ENCODE peak calls at places on chromosome 14, in five cellular contexts. L, S, T, R and A are unnamed samples.

GRCh38 chr14:72518809-72519377 is 375.0 kb downstream of the DPF3 start:
- DNase-seq in L (peak; percentile 53), S (no peak), T (no peak), R (no peak), A (no peak)

GRCh38 chr14:67683821-67684220 is 9.4 kb upstream of the VTI1B start:
- DNase-seq in R (no peak), L (no peak), S (no peak), T (no peak), A (no peak)

GRCh38 chr14:76131071-76131985 is 20.4 kb upstream of the GPATCH2L start:
- DNase-seq in S (no peak), R (no peak), T (no peak), L (no peak), A (no peak)

GRCh38 chr14:100568164-100568997 is 18.8 kb downstream of the BEGAIN start:
- DNase-seq in T (no peak), L (no peak), S (no peak), R (no peak), A (peak; percentile 46)

GRCh38 chr14:65866906-65867305 is 454.4 kb downstream of the FUT8 start:
- DNase-seq in R (peak; percentile 34), T (peak; percentile 15), L (no peak), S (no peak), A (no peak)

GRCh38 chr14:92539875-92540274 is 26.3 kb downstream of the RIN3 start:
- DNase-seq in T (no peak), R (peak; percentile 39), S (no peak), L (no peak), A (no peak)

GRCh38 chr14:22824711-22825359 is 4.9 kb upstream of the MRPL52 start:
- DNase-seq in R (peak; percentile 93), S (peak; percentile 61), T (no peak), L (no peak), A (no peak)

GRCh38 chr14:105060751-105061427 is 4.3 kb downstream of the GPR132 start:
- DNase-seq in S (no peak), R (peak; percentile 32), T (no peak), L (no peak), A (no peak)

GRCh38 chr14:66003082-66003740 is 483.0 kb upstream of the CCDC196 start:
- DNase-seq in L (no peak), S (no peak), R (no peak), T (no peak), A (no peak)

GRCh38 chr14:21723431-21724045 is 49.9 kb upstream of the OR4E1 start:
- DNase-seq in T (peak; percentile 67), L (peak; percentile 12), R (no peak), S (peak; percentile 3), A (peak; percentile 71)

GRCh38 chr14:24958271-24958670 is 91.7 kb downstream of the STXBP6 start:
- DNase-seq in R (no peak), T (no peak), L (no peak), S (no peak), A (no peak)

GRCh38 chr14:58966991-58967390 is 221.5 kb upstream of the DAAM1 start:
- DNase-seq in S (no peak), L (no peak), R (no peak), T (no peak), A (no peak)

GRCh38 chr14:21734457-21735074 is 60.9 kb upstream of the OR4E1 start:
- DNase-seq in L (peak; percentile 35), T (peak; percentile 20), R (peak; percentile 35), S (peak; percentile 2), A (peak; percentile 35)

GRCh38 chr14:68384335-68384734 is 408.5 kb downstream of the ZFP36L1 start:
- DNase-seq in R (peak; percentile 58), L (no peak), T (no peak), S (no peak), A (no peak)

GRCh38 chr14:79468491-79468890 is 742.8 kb downstream of the DIO2 start:
- DNase-seq in R (no peak), T (no peak), L (no peak), S (no peak), A (no peak)

GRCh38 chr14:73725116-73726024 is 11.2 kb upstream of the PNMA1 start:
- DNase-seq in L (no peak), S (no peak), T (peak; percentile 38), R (peak; percentile 64), A (no peak)

GRCh38 chr14:98130691-98131090 is 1141.3 kb downstream of the BCL11B start:
- DNase-seq in R (no peak), T (no peak), S (no peak), L (no peak), A (no peak)

GRCh38 chr14:65469903-65470302 is 57.4 kb downstream of the FUT8 start:
- DNase-seq in S (no peak), R (no peak), L (no peak), T (peak; percentile 6), A (no peak)

GRCh38 chr14:91149462-91149861 is 35.6 kb downstream of the DGLUCY start:
- DNase-seq in T (no peak), L (no peak), R (peak; percentile 99), S (peak; percentile 32), A (no peak)

GRCh38 chr14:79502101-79502750 is 709.1 kb downstream of the DIO2 start:
- DNase-seq in T (no peak), L (no peak), S (no peak), R (no peak), A (no peak)

GRCh38 chr14:38342803-38343202 is 86.9 kb upstream of the CLEC14A start:
- DNase-seq in S (no peak), T (no peak), R (peak; percentile 96), L (no peak), A (no peak)

GRCh38 chr14:98167253-98167652 is 1104.7 kb downstream of the BCL11B start:
- DNase-seq in R (no peak), L (no peak), S (no peak), T (no peak), A (no peak)

GRCh38 chr14:32473476-32473875 is 144.4 kb downstream of the AKAP6 start:
- DNase-seq in L (no peak), R (peak; percentile 60), S (no peak), T (no peak), A (no peak)

GRCh38 chr14:95040723-95041476 is 116.4 kb downstream of the DICER1 start:
- DNase-seq in T (no peak), S (no peak), L (no peak), R (peak; percentile 3), A (no peak)

GRCh38 chr14:103727313-103728000 is 11.8 kb downstream of the ZFYVE21 start:
- DNase-seq in R (no peak), S (no peak), L (no peak), T (peak; percentile 75), A (no peak)
- TF ChIP-seq CTCF in R (no peak), S (no peak), L (no peak), T (peak; percentile 42), A (no peak)

GRCh38 chr14:51554953-51555352 is 96.8 kb upstream of the FRMD6 start:
- DNase-seq in T (peak; percentile 18), L (no peak), S (no peak), R (peak; percentile 71), A (no peak)
- TF ChIP-seq CTCF in T (peak; percentile 52), L (no peak), S (peak; percentile 34), R (peak; percentile 16), A (no peak)

GRCh38 chr14:30882431-30882830 is 8.1 kb downstream of the COCH start:
- DNase-seq in T (no peak), L (no peak), S (no peak), R (no peak), A (no peak)
- TF ChIP-seq CTCF in T (no peak), L (no peak), S (no peak), R (no peak), A (no peak)

GRCh38 chr14:86955955-86956354 is 1037.0 kb downstream of the GALC start:
- DNase-seq in L (no peak), R (no peak), S (no peak), T (no peak), A (no peak)

GRCh38 chr14:86961106-86961716 is 1031.8 kb downstream of the GALC start:
- DNase-seq in S (no peak), T (peak; percentile 8), R (peak; percentile 21), L (no peak), A (no peak)
- TF ChIP-seq CTCF in S (no peak), T (peak; percentile 55), R (peak; percentile 32), L (no peak), A (peak; percentile 49)